ENCODE peak calls at places on chromosomes 13 and 19, in six cellular contexts. Y is naive thymus-derived CD8-positive, alpha-beta T cell; U is fibroblast of the conjunctiva; G is B cell; S is NCI-H774; Q is HFFc6. H is an unnamed sample.

GRCh38 chr13:34571716-34572115 is 370.4 kb upstream of the NBEA start:
- DNase-seq in S (no peak), Y (no peak), G (no peak), U (no peak), Q (no peak), H (no peak)

GRCh38 chr13:53920916-53921315 is 892.3 kb downstream of the OLFM4 start:
- DNase-seq in S (no peak), Q (no peak), U (no peak), Y (no peak), G (no peak), H (no peak)

GRCh38 chr19:54287456-54287855 is 6.5 kb upstream of the LILRB2 start:
- DNase-seq in G (no peak), U (no peak), Q (peak), Y (no peak), S (no peak), H (no peak)

GRCh38 chr19:34274827-34275625 is 20.7 kb downstream of the GARRE1 start:
- DNase-seq in Q (peak), G (no peak), U (peak), S (no peak), Y (no peak), H (no peak)

GRCh38 chr13:76225815-76226489 is 589.8 kb downstream of the LMO7 start:
- DNase-seq in Q (no peak), S (no peak), U (peak), Y (no peak), G (no peak), H (no peak)

GRCh38 chr19:8515317-8515716 is 1.4 kb upstream of the ZNF414 start:
- DNase-seq in Y (peak), U (no peak), S (no peak), G (no peak), Q (no peak), H (no peak)

GRCh38 chr13:34176636-34177035 is 358.7 kb downstream of the RFC3 start:
- DNase-seq in S (no peak), G (no peak), Y (no peak), Q (no peak), U (no peak), H (no peak)

GRCh38 chr13:63517376-63517775 is 2101.7 kb upstream of the PCDH20 start:
- DNase-seq in G (no peak), S (no peak), U (peak), Q (no peak), Y (no peak), H (no peak)

GRCh38 chr19:48539503-48540096 is 12.4 kb upstream of the SULT2B1 start:
- DNase-seq in G (no peak), U (no peak), Y (no peak), S (peak), Q (peak), H (no peak)

GRCh38 chr13:54705738-54706137 is 1677.1 kb downstream of the OLFM4 start:
- DNase-seq in G (no peak), S (no peak), U (no peak), Y (no peak), Q (no peak), H (no peak)

GRCh38 chr13:30615851-30616311 is 1.8 kb upstream of the USPL1 start:
- DNase-seq in Q (no peak), Y (no peak), S (no peak), U (peak), G (peak), H (no peak)

GRCh38 chr19:35266149-35266903 is 2.4 kb upstream of the USF2 start:
- DNase-seq in S (no peak), Y (no peak), U (no peak), Q (no peak), G (no peak), H (peak)

GRCh38 chr13:30744056-30744684 is 8.8 kb downstream of the ALOX5AP start:
- DNase-seq in U (no peak), S (no peak), Q (no peak), G (peak), Y (peak), H (peak)

GRCh38 chr13:102729560-102730275 is 34.9 kb upstream of the METTL21C start:
- DNase-seq in Y (no peak), G (no peak), S (no peak), Q (peak), U (peak), H (no peak)

GRCh38 chr19:35206379-35206778 is 22.2 kb downstream of the FAM187B start:
- DNase-seq in Y (peak), G (peak), U (no peak), S (no peak), Q (no peak), H (no peak)

GRCh38 chr19:1551068-1552040 is 16.8 kb downstream of the MEX3D start:
- DNase-seq in G (no peak), Q (no peak), U (no peak), S (no peak), Y (no peak), H (no peak)

H was measured in GM13976.